ENCODE peak calls at places on chromosomes 11 and 22, in eight cellular contexts. F is OCI-LY7, L is PC-3, C is SJSA1, Z is endodermal cell, V is kidney, P is HCT116, N is neural progenitor cell. J is an unnamed sample. For H3K4me1, the result is how much of the 10 kb centered on the place peaks cover.

GRCh38 chr22:23383491-23384450 is 196.3 kb downstream of the IGLL1 start:
- DNase-seq in F (no peak), L (no peak), C (no peak), Z (peak), V (peak), P (no peak), N (peak), J (no peak)

GRCh38 chr22:24060375-24060788 is 49.3 kb downstream of the CABIN1 start:
- DNase-seq in F (no peak), L (peak), C (peak), Z (no peak), V (no peak), P (no peak), N (no peak), J (peak)

GRCh38 chr11:27423125-27423524 is 49.5 kb downstream of the LGR4 start:
- DNase-seq in F (no peak), L (no peak), C (no peak), Z (no peak), V (peak), P (no peak), N (peak), J (peak)

GRCh38 chr11:46307785-46308341 is 30.4 kb downstream of the CREB3L1 start:
- DNase-seq in F (no peak), L (no peak), C (no peak), Z (peak), V (no peak), P (no peak), N (peak), J (no peak)

GRCh38 chr11:76783294-76783900 is at the start of gene TSKU:
- DNase-seq in F (no peak), L (peak), C (no peak), Z (no peak), V (no peak), P (no peak), N (no peak), J (no peak)

GRCh38 chr22:40308999-40309578 is 37.2 kb upstream of the ADSL start:
- DNase-seq in F (no peak), L (no peak), C (no peak), Z (no peak), V (no peak), P (no peak), N (no peak), J (no peak)

GRCh38 chr11:88338223-88338661 is 706 bp upstream of the CTSC start:
- DNase-seq in F (peak), L (peak), C (no peak), Z (peak), V (peak), P (no peak), N (peak), J (peak)

GRCh38 chr22:20205964-20206708 is 55.3 kb upstream of the CCDC188 start:
- DNase-seq in F (peak), L (peak), C (peak), Z (peak), V (peak), P (peak), N (no peak), J (no peak)

GRCh38 chr11:27020736-27021135 is 19.9 kb upstream of the BBOX1 start:
- DNase-seq in F (no peak), L (no peak), C (no peak), Z (no peak), V (no peak), P (no peak), N (no peak), J (peak)

GRCh38 chr11:16114451-16114850 is 241.9 kb downstream of the SOX6 start:
- DNase-seq in F (no peak), L (no peak), C (no peak), Z (no peak), V (no peak), P (no peak), N (no peak), J (no peak)

GRCh38 chr11:34988294-34989255 is 72.2 kb downstream of the PDHX start:
- DNase-seq in F (no peak), L (no peak), C (no peak), Z (no peak), V (no peak), P (no peak), N (no peak), J (peak)

GRCh38 chr11:17722000-17722643 is 2.8 kb downstream of the MYOD1 start:
- DNase-seq in F (no peak), L (peak), C (no peak), Z (peak), V (no peak), P (peak), N (peak), J (peak)

GRCh38 chr22:46224044-46224746 is 25.9 kb downstream of the CDPF1 start:
- DNase-seq in F (no peak), L (no peak), C (no peak), Z (no peak), V (no peak), P (no peak), N (no peak), J (no peak)

GRCh38 chr11:79610678-79611077 is 169.8 kb upstream of the TENM4 start:
- DNase-seq in F (no peak), L (no peak), C (no peak), Z (peak), V (no peak), P (no peak), N (peak), J (no peak)

GRCh38 chr11:111363985-111364384 is 15.1 kb downstream of the POU2AF1 start:
- DNase-seq in F (peak), L (no peak), C (no peak), Z (no peak), V (no peak), P (no peak), N (no peak), J (no peak)

GRCh38 chr11:47507016-47507631 is 45.8 kb downstream of the CELF1 start:
- DNase-seq in F (no peak), L (no peak), C (no peak), Z (no peak), V (no peak), P (no peak), N (no peak), J (peak)

GRCh38 chr11:64250875-64251721 is at the start of gene PLCB3:
- DNase-seq in F (peak), L (peak), C (no peak), Z (peak), V (peak), P (no peak), N (peak), J (peak)

GRCh38 chr11:129410561-129410960 is 34.9 kb downstream of the BARX2 start:
- DNase-seq in F (no peak), L (no peak), C (no peak), Z (no peak), V (no peak), P (no peak), N (no peak), J (no peak)

GRCh38 chr22:45511847-45512261 is 9.2 kb downstream of the FBLN1 start:
- DNase-seq in F (no peak), L (no peak), C (no peak), Z (no peak), V (peak), P (no peak), N (no peak), J (peak)

GRCh38 chr22:24968066-24968561 is 15.6 kb downstream of the KIAA1671 start:
- DNase-seq in F (no peak), L (peak), C (no peak), Z (peak), V (no peak), P (peak), N (peak), J (no peak)

DNA sequence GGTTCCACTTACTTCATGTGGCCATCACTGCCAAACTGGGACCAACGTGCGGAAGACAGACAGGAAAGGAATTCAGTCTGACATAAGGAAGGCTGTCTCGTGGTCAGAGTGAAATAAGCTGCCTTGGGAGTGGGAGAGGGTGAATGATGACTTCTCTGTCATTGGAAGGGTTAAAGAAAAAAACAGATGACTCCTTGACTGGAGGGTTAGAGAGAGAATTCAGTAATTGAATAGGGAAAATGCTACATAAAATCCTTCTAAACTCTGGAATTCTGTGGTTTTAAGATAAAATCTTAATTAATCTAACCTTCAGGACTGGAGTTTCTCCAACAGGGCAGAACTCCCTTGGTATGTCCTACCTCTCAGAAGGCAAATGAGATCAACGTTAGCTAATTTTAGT is 33.8 kb downstream of the RAB30 start:
- DNase-seq in F (no peak), L (no peak), C (no peak), Z (no peak), V (no peak), P (no peak), N (no peak), J (peak)
- H3K4me1 ChIP-seq in F (under half), L (under half), C (under half), Z (under half), V (under half), P (under half), N (under half), J (under half)

DNA sequence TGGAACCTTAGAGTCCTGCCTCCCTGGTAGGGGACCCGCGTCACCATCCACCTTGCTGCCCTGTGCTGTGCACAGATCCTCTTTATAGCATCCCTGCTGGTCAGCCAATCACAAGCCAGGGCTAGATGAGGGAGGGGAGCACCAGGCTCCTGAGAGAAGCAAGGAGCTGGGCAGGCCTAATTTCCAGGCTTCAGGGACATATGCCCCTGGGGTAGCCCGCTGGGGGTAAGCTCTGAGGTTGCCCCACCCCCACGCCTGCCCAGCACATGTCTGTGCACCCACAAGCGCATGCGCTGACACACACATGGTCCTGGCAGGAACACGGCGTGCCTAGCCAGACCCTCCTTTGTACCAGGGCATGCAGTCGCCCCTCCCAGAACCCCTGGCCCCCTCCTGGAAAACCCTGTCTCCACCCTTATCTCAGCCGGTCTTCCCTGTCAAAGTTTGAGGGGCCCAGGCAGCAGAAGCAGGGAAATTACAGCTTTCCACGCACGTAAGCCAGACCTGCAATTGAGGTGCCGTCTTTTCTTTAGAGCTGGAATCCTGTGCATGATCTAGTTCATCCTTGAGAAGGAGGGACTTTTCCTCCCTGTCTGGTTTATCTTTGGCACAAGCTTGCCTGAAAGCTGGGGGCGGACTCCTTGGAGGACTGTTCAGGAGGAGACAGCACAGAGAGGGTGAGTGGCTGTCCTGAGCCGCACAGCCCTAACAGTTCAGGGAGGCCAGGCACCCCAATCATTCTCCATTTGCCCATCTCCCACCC is 2.1 kb downstream of the SSTR3 start:
- DNase-seq in F (no peak), L (no peak), C (no peak), Z (no peak), V (peak), P (no peak), N (no peak), J (no peak)
- H3K4me1 ChIP-seq in F (under half), L (under half), C (under half), Z (under half), V (under half), P (under half), N (under half), J (under half)

GRCh38 chr11:61679893-61680621 is at the start of gene DAGLA:
- DNase-seq in F (no peak), L (peak), C (peak), Z (peak), V (peak), P (no peak), N (peak), J (peak)
- H3K4me1 ChIP-seq in F (under half), L (under half), C (under half), Z (under half), V (under half), P (under half), N (under half), J (under half)

GRCh38 chr11:118774032-118774431 is 16.9 kb downstream of the DDX6 start:
- DNase-seq in F (no peak), L (no peak), C (no peak), Z (no peak), V (no peak), P (no peak), N (no peak), J (no peak)
- H3K4me1 ChIP-seq in F (under half), L (under half), C (under half), Z (under half), V (under half), P (under half), N (under half), J (under half)

J was measured in adipocyte.